ENCODE peak calls at places on chromosome 16, in eight cellular contexts. V is A549, S is B cell, Z is AG09319, Q is endodermal cell, K is MM.1S, R is AG09309, N is cardiac muscle cell. Y is an unnamed sample.

GRCh38 chr16:12509121-12509520 is 294.6 kb downstream of the CPPED1 start:
- DNase-seq in V (no peak), Z (no peak), R (no peak), N (no peak), Q (no peak), S (no peak), K (no peak), Y (no peak)

GRCh38 chr16:692356-693108 is 2.3 kb upstream of the WDR24 start:
- DNase-seq in K (no peak), N (no peak), S (no peak), V (no peak), R (no peak), Q (no peak), Z (no peak), Y (no peak)

GRCh38 chr16:80285089-80285488 is 255.7 kb upstream of the DYNLRB2 start:
- DNase-seq in R (no peak), S (no peak), Z (peak), Q (no peak), K (no peak), V (peak), N (no peak), Y (no peak)

GRCh38 chr16:1678500-1679098 is 520 bp downstream of the JPT2 start:
- DNase-seq in S (peak), K (no peak), R (no peak), V (peak), Z (no peak), N (peak), Q (peak), Y (no peak)

GRCh38 chr16:51465026-51465425 is 314.0 kb upstream of the SALL1 start:
- DNase-seq in K (no peak), N (peak), Z (no peak), V (no peak), R (peak), Q (no peak), S (no peak), Y (no peak)

GRCh38 chr16:68022278-68022727 is 729 bp downstream of the DDX28 start:
- DNase-seq in V (no peak), Z (no peak), S (no peak), K (no peak), Q (no peak), N (no peak), R (no peak), Y (no peak)

GRCh38 chr16:14489460-14489859 is 140.6 kb downstream of the PARN start:
- DNase-seq in Q (peak), S (no peak), N (peak), K (no peak), V (peak), Z (no peak), R (no peak), Y (no peak)

GRCh38 chr16:9003322-9003721 is 39.6 kb upstream of the USP7 start:
- DNase-seq in R (no peak), S (no peak), V (no peak), N (no peak), K (no peak), Q (no peak), Z (no peak), Y (no peak)

GRCh38 chr16:88381820-88382451 is 823 bp upstream of the ZNF469 start:
- DNase-seq in V (no peak), K (no peak), S (no peak), R (no peak), N (no peak), Z (no peak), Q (no peak), Y (no peak)

GRCh38 chr16:81717662-81718189 is 61.4 kb upstream of the PLCG2 start:
- DNase-seq in V (peak), Z (no peak), S (no peak), Q (no peak), N (peak), R (no peak), K (no peak), Y (no peak)

GRCh38 chr16:47244206-47244605 is 100.5 kb upstream of the NETO2 start:
- DNase-seq in K (no peak), R (no peak), V (no peak), S (no peak), Q (no peak), Z (no peak), N (no peak), Y (no peak)
- TF ChIP-seq CTCF in K (no peak), R (no peak), V (no peak), S (no peak), Q (no peak), Z (no peak), N (no peak), Y (no peak)

GRCh38 chr16:49377196-49377755 is 3.7 kb downstream of the C16orf78 start:
- DNase-seq in V (no peak), S (no peak), N (no peak), R (no peak), Z (no peak), K (no peak), Q (peak), Y (no peak)

GRCh38 chr16:49378816-49379215 is 5.2 kb downstream of the C16orf78 start:
- DNase-seq in S (no peak), Q (no peak), K (no peak), R (no peak), N (no peak), Z (no peak), V (no peak), Y (no peak)

GRCh38 chr16:49378238-49378637 is 4.6 kb downstream of the C16orf78 start:
- DNase-seq in R (no peak), S (no peak), Q (peak), V (no peak), K (no peak), N (no peak), Z (no peak), Y (no peak)

GRCh38 chr16:49382916-49383315 is 9.3 kb downstream of the C16orf78 start:
- DNase-seq in Z (no peak), K (peak), R (no peak), N (no peak), V (peak), S (no peak), Q (peak), Y (no peak)
- TF ChIP-seq CTCF in Z (no peak), K (peak), R (no peak), N (peak), V (no peak), S (no peak), Q (peak), Y (peak)

GRCh38 chr16:75239463-75240122 is 11.8 kb downstream of the BCAR1 start:
- DNase-seq in N (no peak), R (no peak), K (no peak), Z (no peak), Q (no peak), S (no peak), V (no peak), Y (no peak)

GRCh38 chr16:75237398-75238131 is 13.9 kb downstream of the BCAR1 start:
- DNase-seq in Q (no peak), S (no peak), K (no peak), Z (no peak), N (no peak), V (no peak), R (no peak), Y (no peak)

GRCh38 chr16:75238132-75238852 is 13.1 kb downstream of the BCAR1 start:
- DNase-seq in Z (peak), V (no peak), S (no peak), R (peak), K (no peak), Q (no peak), N (peak), Y (no peak)

GRCh38 chr16:75236736-75237397 is 14.6 kb downstream of the BCAR1 start:
- DNase-seq in Q (no peak), V (no peak), R (no peak), N (no peak), Z (no peak), K (no peak), S (no peak), Y (no peak)

GRCh38 chr16:75238853-75239371 is 12.5 kb downstream of the BCAR1 start:
- DNase-seq in Q (no peak), N (no peak), V (no peak), K (no peak), R (no peak), S (no peak), Z (no peak), Y (no peak)
- TF ChIP-seq CTCF in Q (peak), N (peak), V (no peak), K (no peak), R (peak), S (no peak), Z (peak), Y (no peak)

GRCh38 chr16:21101631-21102420 is 48.8 kb downstream of the DNAH3 start:
- DNase-seq in Z (no peak), N (peak), R (no peak), S (no peak), Q (peak), V (peak), K (no peak), Y (peak)
- TF ChIP-seq CTCF in Z (peak), N (peak), R (peak), S (no peak), Q (peak), V (peak), K (peak), Y (peak)

GRCh38 chr16:4409081-4409932 is 7.1 kb downstream of the CORO7 start:
- DNase-seq in K (no peak), V (peak), R (no peak), N (no peak), Z (no peak), S (no peak), Q (no peak), Y (no peak)
- TF ChIP-seq CTCF in K (no peak), V (no peak), R (no peak), N (no peak), Z (no peak), S (no peak), Q (peak), Y (no peak)